ENCODE peak calls at places on chromosomes 12 and 14, in seven cellular contexts. W is SK-N-SH, X is epithelial cell of esophagus, Z is IMR-90, G is neural progenitor cell, V is HL-60, H is fibroblast of pulmonary artery. E is an unnamed sample.

GRCh38 chr14:68608235-68608962 is 184.5 kb downstream of the ZFP36L1 start:
- DNase-seq in W (no peak), X (no peak), Z (no peak), G (no peak), V (no peak), H (no peak), E (no peak)

GRCh38 chr12:94710933-94711332 is 60.6 kb upstream of the TMCC3 start:
- DNase-seq in W (peak), X (peak), Z (peak), G (peak), V (no peak), H (peak), E (peak)

GRCh38 chr12:126547905-126548304 is 1482.7 kb downstream of the AACS start:
- DNase-seq in W (peak), X (no peak), Z (no peak), G (peak), V (no peak), H (peak), E (no peak)

GRCh38 chr12:128259556-128260070 is 7.4 kb upstream of the TMEM132C start:
- DNase-seq in W (peak), X (no peak), Z (no peak), G (peak), V (no peak), H (peak), E (peak)

GRCh38 chr12:123106640-123107359 is 44.1 kb downstream of the PITPNM2 start:
- DNase-seq in W (no peak), X (no peak), Z (no peak), G (no peak), V (peak), H (no peak), E (no peak)

GRCh38 chr14:65933400-65934068 is 521.0 kb downstream of the FUT8 start:
- DNase-seq in W (no peak), X (no peak), Z (no peak), G (no peak), V (no peak), H (peak), E (no peak)

GRCh38 chr14:91929700-91930099 is 17.8 kb downstream of the FBLN5 start:
- DNase-seq in W (no peak), X (peak), Z (peak), G (no peak), V (no peak), H (peak), E (no peak)

GRCh38 chr14:99249389-99249788 is 22.6 kb downstream of the BCL11B start:
- DNase-seq in W (no peak), X (peak), Z (no peak), G (no peak), V (no peak), H (no peak), E (no peak)

GRCh38 chr12:114823701-114824100 is 139.7 kb upstream of the TBX3 start:
- DNase-seq in W (no peak), X (no peak), Z (no peak), G (no peak), V (no peak), H (no peak), E (no peak)

GRCh38 chr12:51171884-51172514 is 936 bp downstream of the TFCP2 start:
- DNase-seq in W (no peak), X (peak), Z (peak), G (peak), V (no peak), H (peak), E (no peak)

GRCh38 chr12:129753596-129753995 is 150.2 kb downstream of the TMEM132D start:
- DNase-seq in W (no peak), X (no peak), Z (no peak), G (no peak), V (no peak), H (peak), E (no peak)

GRCh38 chr12:126362490-126362889 is 1297.3 kb downstream of the AACS start:
- DNase-seq in W (no peak), X (no peak), Z (no peak), G (no peak), V (no peak), H (no peak), E (no peak)

GRCh38 chr12:31023271-31023724 is 50.4 kb upstream of the DDX11 start:
- DNase-seq in W (no peak), X (no peak), Z (no peak), G (no peak), V (no peak), H (no peak), E (no peak)

GRCh38 chr14:92105845-92106094 is 612 bp downstream of the ATXN3 start:
- DNase-seq in W (no peak), X (peak), Z (no peak), G (no peak), V (peak), H (peak), E (no peak)

GRCh38 chr12:81257952-81258551 is 180.2 kb downstream of the ACSS3 start:
- DNase-seq in W (peak), X (peak), Z (peak), G (peak), V (no peak), H (peak), E (no peak)

GRCh38 chr14:74983343-74983742 is 19.4 kb upstream of the EIF2B2 start:
- DNase-seq in W (no peak), X (peak), Z (no peak), G (no peak), V (no peak), H (no peak), E (no peak)

GRCh38 chr14:92651793-92652382 is 96.5 kb downstream of the LGMN start:
- DNase-seq in W (no peak), X (no peak), Z (no peak), G (no peak), V (peak), H (no peak), E (no peak)

GRCh38 chr12:54378791-54379400 is 5.6 kb downstream of the ZNF385A start:
- DNase-seq in W (peak), X (no peak), Z (no peak), G (peak), V (no peak), H (peak), E (peak)

GRCh38 chr14:56676042-56676441 is 96.4 kb downstream of the TMEM260 start:
- DNase-seq in W (no peak), X (peak), Z (no peak), G (no peak), V (no peak), H (no peak), E (no peak)

GRCh38 chr14:77342726-77343397 is 22.0 kb downstream of the GSTZ1 start:
- DNase-seq in W (no peak), X (peak), Z (peak), G (no peak), V (no peak), H (no peak), E (no peak)

GRCh38 chr14:74978416-74978947 is 23.1 kb upstream of the PGF start:
- DNase-seq in W (peak), X (peak), Z (no peak), G (peak), V (no peak), H (no peak), E (no peak)

GRCh38 chr12:14410841-14411569 is 45.5 kb downstream of the ATF7IP start:
- DNase-seq in W (no peak), X (peak), Z (no peak), G (no peak), V (no peak), H (no peak), E (no peak)

GRCh38 chr12:108694812-108695278 is 36.5 kb downstream of the CORO1C start:
- DNase-seq in W (no peak), X (peak), Z (peak), G (no peak), V (no peak), H (peak), E (no peak)

GRCh38 chr14:101586531-101587402 is 25.5 kb downstream of the DIO3 start:
- DNase-seq in W (no peak), X (no peak), Z (no peak), G (no peak), V (no peak), H (no peak), E (no peak)

GRCh38 chr14:32657081-32657480 is 281.6 kb upstream of the NPAS3 start:
- DNase-seq in W (no peak), X (peak), Z (peak), G (no peak), V (peak), H (peak), E (no peak)

GRCh38 chr12:105084251-105085250 is at the start of gene ALDH1L2:
- DNase-seq in W (peak), X (peak), Z (peak), G (peak), V (peak), H (peak), E (peak)

GRCh38 chr12:115857160-115857920 is 420.2 kb downstream of the MED13L start:
- DNase-seq in W (no peak), X (no peak), Z (no peak), G (no peak), V (no peak), H (no peak), E (no peak)

GRCh38 chr14:69715725-69716482 is 51.0 kb upstream of the SRSF5 start:
- DNase-seq in W (peak), X (peak), Z (peak), G (no peak), V (peak), H (peak), E (no peak)

GRCh38 chr12:14850929-14851663 is 7.8 kb upstream of the ART4 start:
- DNase-seq in W (no peak), X (no peak), Z (no peak), G (no peak), V (no peak), H (no peak), E (no peak)

GRCh38 chr14:101733211-101733610 is 28.3 kb upstream of the PPP2R5C start:
- DNase-seq in W (no peak), X (peak), Z (peak), G (no peak), V (no peak), H (peak), E (no peak)

GRCh38 chr12:608921-609320 is 54.3 kb downstream of the NINJ2 start:
- DNase-seq in W (no peak), X (no peak), Z (no peak), G (no peak), V (no peak), H (no peak), E (no peak)

GRCh38 chr12:510071-510825 is 50.5 kb downstream of the B4GALNT3 start:
- DNase-seq in W (peak), X (peak), Z (no peak), G (peak), V (no peak), H (no peak), E (no peak)

GRCh38 chr12:81992461-81992860 is 233.3 kb upstream of the PPFIA2 start:
- DNase-seq in W (peak), X (peak), Z (no peak), G (peak), V (peak), H (no peak), E (peak)

GRCh38 chr14:22549981-22550670 is 38.9 kb downstream of the DAD1 start:
- DNase-seq in W (no peak), X (no peak), Z (peak), G (no peak), V (no peak), H (peak), E (no peak)

GRCh38 chr12:96073346-96074336 is 38.3 kb upstream of the LTA4H start:
- DNase-seq in W (no peak), X (peak), Z (no peak), G (peak), V (no peak), H (peak), E (no peak)

GRCh38 chr12:96068111-96068510 is 32.7 kb upstream of the LTA4H start:
- DNase-seq in W (no peak), X (no peak), Z (no peak), G (no peak), V (no peak), H (no peak), E (no peak)

GRCh38 chr12:96068636-96069035 is 33.2 kb upstream of the LTA4H start:
- DNase-seq in W (no peak), X (no peak), Z (no peak), G (no peak), V (no peak), H (no peak), E (no peak)

GRCh38 chr12:96069511-96070231 is 34.3 kb upstream of the LTA4H start:
- DNase-seq in W (no peak), X (no peak), Z (no peak), G (peak), V (no peak), H (no peak), E (peak)

DNA sequence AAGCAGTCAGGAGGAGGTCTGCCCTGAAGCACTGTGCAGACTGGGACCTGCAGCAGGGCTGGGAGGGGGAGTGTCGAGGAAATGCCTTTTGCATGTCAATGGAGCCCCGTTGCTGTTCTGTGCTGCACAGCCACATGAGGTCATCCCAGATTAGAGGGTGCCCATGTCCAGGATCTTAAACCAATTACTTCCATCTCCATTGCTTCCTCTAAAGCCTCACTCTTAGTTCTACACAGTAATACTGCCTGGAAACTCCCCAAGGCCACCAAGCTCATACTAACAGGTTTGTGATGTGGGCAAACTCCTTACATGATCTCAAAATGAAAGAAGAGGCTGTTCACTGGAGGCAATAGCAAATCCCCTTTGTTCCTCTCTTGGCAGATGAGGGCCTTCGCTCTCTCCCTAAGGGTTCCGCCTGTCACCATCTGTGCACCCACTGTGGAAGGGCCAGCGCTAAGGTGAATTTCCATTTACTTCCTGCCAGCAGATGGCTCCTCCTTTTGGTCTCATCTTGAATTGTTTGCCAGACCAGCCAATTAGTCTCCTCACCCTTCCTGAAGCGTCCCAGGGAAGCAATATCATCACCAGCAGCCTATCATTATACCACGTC is 35.4 kb upstream of the LTA4H start:
- DNase-seq in W (peak), X (peak), Z (no peak), G (peak), V (no peak), H (peak), E (peak)
- TF ChIP-seq CTCF in W (no peak), X (peak), Z (peak), G (peak), V (no peak), H (peak), E (peak)

GRCh38 chr12:2957816-2958431 is 1.3 kb upstream of the TEAD4 start:
- DNase-seq in W (no peak), X (peak), Z (no peak), G (no peak), V (no peak), H (no peak), E (no peak)
- H3K4me3 ChIP-seq in W (peak), X (peak), Z (peak), G (peak), V (no peak), H (peak), E (peak)

GRCh38 chr12:56420411-56420810 is 28.8 kb downstream of the TIMELESS start:
- DNase-seq in W (no peak), X (no peak), Z (no peak), G (no peak), V (no peak), H (no peak), E (no peak)

GRCh38 chr12:56425940-56426438 is 23.2 kb downstream of the TIMELESS start:
- DNase-seq in W (no peak), X (no peak), Z (no peak), G (no peak), V (no peak), H (no peak), E (no peak)

GRCh38 chr12:56425188-56425587 is 24.0 kb downstream of the TIMELESS start:
- DNase-seq in W (no peak), X (no peak), Z (no peak), G (no peak), V (no peak), H (no peak), E (no peak)
- TF ChIP-seq CTCF in W (no peak), X (no peak), Z (no peak), G (no peak), V (no peak), H (no peak), E (no peak)

DNA sequence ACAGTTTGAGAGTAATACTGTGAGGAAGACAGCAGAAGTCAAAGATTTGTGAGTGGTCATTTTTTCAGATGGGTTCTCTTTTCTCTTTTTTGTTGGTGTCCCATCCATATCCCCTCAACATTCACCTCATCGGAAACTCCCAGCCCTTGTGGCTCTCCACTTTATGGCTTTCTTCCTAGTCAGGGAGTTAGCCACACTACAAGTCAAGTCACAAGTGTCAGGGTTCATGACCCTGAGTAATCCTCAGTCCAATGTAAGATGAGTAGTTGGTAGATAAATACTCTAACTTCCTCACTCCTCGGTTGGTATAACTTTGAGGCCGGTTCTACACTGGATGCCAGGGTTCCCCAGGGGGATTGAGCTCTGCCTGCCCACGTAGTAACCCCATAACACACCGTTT is 41.4 kb downstream of the PTGER2 start:
- DNase-seq in W (no peak), X (no peak), Z (peak), G (no peak), V (no peak), H (no peak), E (no peak)
- H3K4me3 ChIP-seq in W (no peak), X (no peak), Z (no peak), G (no peak), V (no peak), H (no peak), E (no peak)

GRCh38 chr14:104477117-104477623 is 102.4 kb upstream of the C14orf180 start:
- DNase-seq in W (no peak), X (no peak), Z (no peak), G (no peak), V (no peak), H (no peak), E (no peak)
- TF ChIP-seq CTCF in W (no peak), X (no peak), Z (no peak), G (no peak), V (no peak), H (no peak), E (no peak)

GRCh38 chr14:73236752-73237218 is 521 bp upstream of the PAPLN start:
- DNase-seq in W (no peak), X (no peak), Z (no peak), G (peak), V (no peak), H (no peak), E (no peak)

GRCh38 chr14:73237219-73237785 is at the start of gene PAPLN:
- DNase-seq in W (peak), X (no peak), Z (no peak), G (peak), V (no peak), H (peak), E (no peak)

GRCh38 chr14:73234586-73235394 is 2.5 kb upstream of the PAPLN start:
- DNase-seq in W (no peak), X (no peak), Z (no peak), G (peak), V (no peak), H (no peak), E (no peak)

GRCh38 chr14:73235531-73236155 is 1.7 kb upstream of the PAPLN start:
- DNase-seq in W (no peak), X (no peak), Z (no peak), G (peak), V (no peak), H (peak), E (no peak)

DNA sequence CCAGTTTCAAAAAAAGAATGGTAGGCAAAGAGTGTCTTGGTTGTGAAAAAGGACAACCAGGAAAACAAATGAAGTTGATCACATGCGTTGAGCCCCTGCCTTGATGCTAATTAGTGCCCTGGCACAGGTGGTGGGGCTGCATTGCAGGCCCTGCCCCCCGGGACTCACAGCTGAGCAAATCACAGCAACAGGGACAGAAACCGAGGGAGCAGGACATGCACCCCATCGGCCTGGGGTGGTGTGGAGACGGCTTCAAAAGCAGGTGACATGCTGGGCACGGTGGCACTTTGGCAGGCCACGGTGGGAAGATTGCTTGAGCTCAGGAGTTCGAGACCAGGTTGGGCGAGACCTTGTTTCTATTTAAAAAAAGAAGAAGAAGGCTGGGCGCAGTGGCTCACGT is 1.1 kb upstream of the PAPLN start:
- DNase-seq in W (no peak), X (no peak), Z (no peak), G (peak), V (no peak), H (no peak), E (no peak)
- H3K4me3 ChIP-seq in W (no peak), X (no peak), Z (no peak), G (peak), V (no peak), H (no peak), E (no peak)